ENCODE peak calls at places on chromosomes 13 and 19, in eight cellular contexts. One of them, this sample, is unnamed.

GRCh38 chr13:48412881-48413351 is at the start of gene LPAR6:
- DNase-seq in ascending aorta: no peak
- DNase-seq in ureter: no peak
- DNase-seq in lung microvascular endothelial cell: peak; percentile 92
- DNase-seq in psoas muscle: no peak
- DNase-seq in NCI-H748 treated with DMSO at 0.1 percent for 48 hours: no peak
- DNase-seq in progenitor cell of endocrine pancreas: no peak
- DNase-seq in stimulated activated CD4-positive, alpha-beta T cell treated with anti-CD3 and anti-CD28 coated beads, Interleukin-1b, Interleukin-23, amount 100 ng/mL, for 24 hours: no peak
- DNase-seq in this sample: peak; percentile 3

GRCh38 chr13:97224544-97225324 is 2.6 kb downstream of the MBNL2 start:
- DNase-seq in ascending aorta: no peak
- DNase-seq in ureter: no peak
- DNase-seq in lung microvascular endothelial cell: peak; percentile 74
- DNase-seq in psoas muscle: no peak
- DNase-seq in NCI-H748 treated with DMSO at 0.1 percent for 48 hours: peak; percentile 66
- DNase-seq in progenitor cell of endocrine pancreas: no peak
- DNase-seq in stimulated activated CD4-positive, alpha-beta T cell treated with anti-CD3 and anti-CD28 coated beads, Interleukin-1b, Interleukin-23, amount 100 ng/mL, for 24 hours: no peak
- DNase-seq in this sample: peak; percentile 29

GRCh38 chr19:30522359-30522758 is 150.2 kb downstream of the ZNF536 start:
- DNase-seq in ascending aorta: no peak
- DNase-seq in ureter: no peak
- DNase-seq in lung microvascular endothelial cell: no peak
- DNase-seq in psoas muscle: no peak
- DNase-seq in NCI-H748 treated with DMSO at 0.1 percent for 48 hours: peak; percentile 19
- DNase-seq in progenitor cell of endocrine pancreas: no peak
- DNase-seq in stimulated activated CD4-positive, alpha-beta T cell treated with anti-CD3 and anti-CD28 coated beads, Interleukin-1b, Interleukin-23, amount 100 ng/mL, for 24 hours: no peak
- DNase-seq in this sample: no peak

GRCh38 chr13:40777166-40777956 is 6.4 kb upstream of the MRPS31 start:
- DNase-seq in ascending aorta: no peak
- DNase-seq in ureter: no peak
- DNase-seq in lung microvascular endothelial cell: peak; percentile 66
- DNase-seq in psoas muscle: no peak
- DNase-seq in NCI-H748 treated with DMSO at 0.1 percent for 48 hours: peak; percentile 83
- DNase-seq in progenitor cell of endocrine pancreas: no peak
- DNase-seq in stimulated activated CD4-positive, alpha-beta T cell treated with anti-CD3 and anti-CD28 coated beads, Interleukin-1b, Interleukin-23, amount 100 ng/mL, for 24 hours: peak; percentile 16
- DNase-seq in this sample: no peak

GRCh38 chr19:15154002-15154612 is 46.7 kb downstream of the NOTCH3 start:
- DNase-seq in ascending aorta: no peak
- DNase-seq in ureter: no peak
- DNase-seq in lung microvascular endothelial cell: peak; percentile 59
- DNase-seq in psoas muscle: no peak
- DNase-seq in NCI-H748 treated with DMSO at 0.1 percent for 48 hours: peak; percentile 2
- DNase-seq in progenitor cell of endocrine pancreas: no peak
- DNase-seq in stimulated activated CD4-positive, alpha-beta T cell treated with anti-CD3 and anti-CD28 coated beads, Interleukin-1b, Interleukin-23, amount 100 ng/mL, for 24 hours: no peak
- DNase-seq in this sample: peak; percentile 44

GRCh38 chr13:24882665-24883064 is 118.7 kb downstream of the RNF17 start:
- DNase-seq in ascending aorta: no peak
- DNase-seq in ureter: no peak
- DNase-seq in lung microvascular endothelial cell: no peak
- DNase-seq in psoas muscle: no peak
- DNase-seq in NCI-H748 treated with DMSO at 0.1 percent for 48 hours: no peak
- DNase-seq in progenitor cell of endocrine pancreas: no peak
- DNase-seq in stimulated activated CD4-positive, alpha-beta T cell treated with anti-CD3 and anti-CD28 coated beads, Interleukin-1b, Interleukin-23, amount 100 ng/mL, for 24 hours: no peak
- DNase-seq in this sample: no peak

GRCh38 chr19:49136771-49137171 is 17.4 kb downstream of the PPFIA3 start:
- DNase-seq in ascending aorta: no peak
- DNase-seq in ureter: no peak
- DNase-seq in lung microvascular endothelial cell: no peak
- DNase-seq in psoas muscle: no peak
- DNase-seq in NCI-H748 treated with DMSO at 0.1 percent for 48 hours: no peak
- DNase-seq in progenitor cell of endocrine pancreas: no peak
- DNase-seq in stimulated activated CD4-positive, alpha-beta T cell treated with anti-CD3 and anti-CD28 coated beads, Interleukin-1b, Interleukin-23, amount 100 ng/mL, for 24 hours: no peak
- DNase-seq in this sample: no peak

GRCh38 chr19:45008554-45008953 is 7.3 kb downstream of the RELB start:
- DNase-seq in ascending aorta: no peak
- DNase-seq in ureter: no peak
- DNase-seq in lung microvascular endothelial cell: no peak
- DNase-seq in psoas muscle: no peak
- DNase-seq in NCI-H748 treated with DMSO at 0.1 percent for 48 hours: no peak
- DNase-seq in progenitor cell of endocrine pancreas: no peak
- DNase-seq in stimulated activated CD4-positive, alpha-beta T cell treated with anti-CD3 and anti-CD28 coated beads, Interleukin-1b, Interleukin-23, amount 100 ng/mL, for 24 hours: no peak
- DNase-seq in this sample: peak; percentile 75

GRCh38 chr19:46731007-46731501 is 14.1 kb upstream of the PRKD2 start:
- DNase-seq in ascending aorta: no peak
- DNase-seq in ureter: no peak
- DNase-seq in lung microvascular endothelial cell: peak; percentile 95
- DNase-seq in psoas muscle: no peak
- DNase-seq in NCI-H748 treated with DMSO at 0.1 percent for 48 hours: no peak
- DNase-seq in progenitor cell of endocrine pancreas: no peak
- DNase-seq in stimulated activated CD4-positive, alpha-beta T cell treated with anti-CD3 and anti-CD28 coated beads, Interleukin-1b, Interleukin-23, amount 100 ng/mL, for 24 hours: no peak
- DNase-seq in this sample: no peak

GRCh38 chr13:40315416-40316064 is 350.9 kb downstream of the FOXO1 start:
- DNase-seq in ascending aorta: no peak
- DNase-seq in ureter: peak; percentile 49
- DNase-seq in lung microvascular endothelial cell: peak; percentile 84
- DNase-seq in psoas muscle: peak; percentile 25
- DNase-seq in NCI-H748 treated with DMSO at 0.1 percent for 48 hours: no peak
- DNase-seq in progenitor cell of endocrine pancreas: no peak
- DNase-seq in stimulated activated CD4-positive, alpha-beta T cell treated with anti-CD3 and anti-CD28 coated beads, Interleukin-1b, Interleukin-23, amount 100 ng/mL, for 24 hours: peak; percentile 23
- DNase-seq in this sample: no peak

GRCh38 chr13:31631071-31631470 is 108.3 kb upstream of the RXFP2 start:
- DNase-seq in ascending aorta: no peak
- DNase-seq in ureter: no peak
- DNase-seq in lung microvascular endothelial cell: peak; percentile 18
- DNase-seq in psoas muscle: no peak
- DNase-seq in NCI-H748 treated with DMSO at 0.1 percent for 48 hours: no peak
- DNase-seq in progenitor cell of endocrine pancreas: no peak
- DNase-seq in stimulated activated CD4-positive, alpha-beta T cell treated with anti-CD3 and anti-CD28 coated beads, Interleukin-1b, Interleukin-23, amount 100 ng/mL, for 24 hours: no peak
- DNase-seq in this sample: no peak

GRCh38 chr13:106472621-106473020 is 62.8 kb downstream of the EFNB2 start:
- DNase-seq in ascending aorta: no peak
- DNase-seq in ureter: no peak
- DNase-seq in lung microvascular endothelial cell: no peak
- DNase-seq in psoas muscle: no peak
- DNase-seq in NCI-H748 treated with DMSO at 0.1 percent for 48 hours: no peak
- DNase-seq in progenitor cell of endocrine pancreas: no peak
- DNase-seq in stimulated activated CD4-positive, alpha-beta T cell treated with anti-CD3 and anti-CD28 coated beads, Interleukin-1b, Interleukin-23, amount 100 ng/mL, for 24 hours: no peak
- DNase-seq in this sample: no peak

GRCh38 chr13:41315466-41316047 is 4.5 kb downstream of the NAA16 start:
- DNase-seq in ascending aorta: no peak
- DNase-seq in ureter: no peak
- DNase-seq in lung microvascular endothelial cell: no peak
- DNase-seq in psoas muscle: no peak
- DNase-seq in NCI-H748 treated with DMSO at 0.1 percent for 48 hours: no peak
- DNase-seq in progenitor cell of endocrine pancreas: no peak
- DNase-seq in stimulated activated CD4-positive, alpha-beta T cell treated with anti-CD3 and anti-CD28 coated beads, Interleukin-1b, Interleukin-23, amount 100 ng/mL, for 24 hours: no peak
- DNase-seq in this sample: no peak

This sample was measured in Caco-2.